ENCODE peak calls at places on chromosome 15, in seven cellular contexts. N is heart right ventricle, D is IMR-90, G is fibroblast of lung, Y is breast epithelium, K is dorsolateral prefrontal cortex, Z is lower lobe of right lung. H is an unnamed sample.

GRCh38 chr15:31047437-31047836 is 54.1 kb downstream of the TRPM1 start:
- DNase-seq in N (no peak), D (no peak), G (no peak), Y (no peak), K (no peak), Z (no peak), H (no peak)

GRCh38 chr15:52749250-52749649 is 40.9 kb downstream of the ONECUT1 start:
- DNase-seq in N (no peak), D (no peak), G (no peak), Y (no peak), K (no peak), Z (no peak), H (no peak)

GRCh38 chr15:44796508-44796907 is 60.2 kb downstream of the TRIM69 start:
- DNase-seq in N (no peak), D (no peak), G (no peak), Y (no peak), K (no peak), Z (no peak), H (no peak)

GRCh38 chr15:38563723-38564519 is 693 bp downstream of the RASGRP1 start:
- DNase-seq in N (peak; percentile 40), D (peak; percentile 35), G (peak; percentile 35), Y (peak; percentile 64), K (peak; percentile 87), Z (peak; percentile 83), H (no peak)

GRCh38 chr15:77179541-77179998 is 108.7 kb upstream of the TSPAN3 start:
- DNase-seq in N (no peak), D (no peak), G (no peak), Y (no peak), K (no peak), Z (no peak), H (no peak)

GRCh38 chr15:60118146-60118545 is 114.0 kb downstream of the FOXB1 start:
- DNase-seq in N (no peak), D (no peak), G (no peak), Y (no peak), K (no peak), Z (no peak), H (no peak)

GRCh38 chr15:39613271-39613670 is 32.4 kb downstream of the THBS1 start:
- DNase-seq in N (no peak), D (peak; percentile 25), G (no peak), Y (no peak), K (no peak), Z (no peak), H (peak; percentile 57)

GRCh38 chr15:92808611-92809063 is 91.5 kb upstream of the CHD2 start:
- DNase-seq in N (peak; percentile 44), D (peak; percentile 43), G (peak; percentile 54), Y (peak; percentile 75), K (peak; percentile 32), Z (peak; percentile 74), H (no peak)

GRCh38 chr15:58306591-58307312 is 125.0 kb upstream of the LIPC start:
- DNase-seq in N (no peak), D (no peak), G (peak; percentile 14), Y (no peak), K (no peak), Z (no peak), H (no peak)

GRCh38 chr15:61989698-61990097 is 70.5 kb downstream of the VPS13C start:
- DNase-seq in N (no peak), D (peak; percentile 5), G (no peak), Y (no peak), K (no peak), Z (no peak), H (no peak)

GRCh38 chr15:76335129-76335850 is 1.3 kb upstream of the ISL2 start:
- DNase-seq in N (no peak), D (no peak), G (peak; percentile 26), Y (no peak), K (no peak), Z (no peak), H (no peak)

GRCh38 chr15:65902373-65902772 is 33.1 kb downstream of the RAB11A start:
- DNase-seq in N (peak; percentile 34), D (peak; percentile 6), G (no peak), Y (no peak), K (no peak), Z (peak; percentile 78), H (peak; percentile 94)

GRCh38 chr15:48355377-48355776 is 24.1 kb downstream of the DUT start:
- DNase-seq in N (no peak), D (peak; percentile 45), G (peak; percentile 52), Y (no peak), K (no peak), Z (no peak), H (no peak)

GRCh38 chr15:60764408-60764963 is 285.5 kb upstream of the ICE2 start:
- DNase-seq in N (no peak), D (no peak), G (no peak), Y (no peak), K (no peak), Z (no peak), H (no peak)

GRCh38 chr15:39939487-39940452 is 5.9 kb downstream of the EIF2AK4 start:
- DNase-seq in N (no peak), D (no peak), G (no peak), Y (no peak), K (no peak), Z (no peak), H (no peak)

GRCh38 chr15:26736502-26737248 is 36.2 kb downstream of the GABRB3 start:
- DNase-seq in N (no peak), D (no peak), G (no peak), Y (no peak), K (no peak), Z (no peak), H (no peak)
- H3K27ac ChIP-seq in N (no peak overlapping the region), D (no peak overlapping the region), G (no peak overlapping the region), Y (no peak overlapping the region), K (no peak overlapping the region), Z (no peak overlapping the region), H (no peak overlapping the region)

DNA sequence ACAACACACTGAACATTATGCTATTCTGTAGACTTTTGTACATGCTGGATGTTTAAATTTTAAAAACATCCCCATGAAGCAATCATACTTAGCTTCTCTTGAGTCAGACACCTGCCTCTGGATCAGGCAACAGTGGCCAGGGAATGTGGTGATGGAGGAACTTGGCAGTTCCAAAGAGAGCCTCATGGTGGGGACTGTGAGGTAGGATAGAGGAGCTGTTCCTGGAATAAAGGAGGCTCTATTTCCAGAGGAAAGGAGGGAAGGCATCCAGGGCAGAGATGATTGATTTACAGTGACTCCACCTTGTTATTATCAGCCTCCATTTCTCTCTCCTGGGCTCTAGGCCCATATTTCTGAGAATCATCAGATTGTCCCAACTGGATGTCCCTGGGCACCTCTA is 35.0 kb upstream of the ABHD17C start:
- DNase-seq in N (no peak), D (peak; percentile 41), G (peak; percentile 22), Y (no peak), K (peak; percentile 36), Z (no peak), H (no peak)
- TF ChIP-seq CTCF in N (no peak), D (peak; percentile 40), G (peak; percentile 33), Y (no peak), K (peak; percentile 38), Z (peak; percentile 43), H (peak; percentile 66)

DNA sequence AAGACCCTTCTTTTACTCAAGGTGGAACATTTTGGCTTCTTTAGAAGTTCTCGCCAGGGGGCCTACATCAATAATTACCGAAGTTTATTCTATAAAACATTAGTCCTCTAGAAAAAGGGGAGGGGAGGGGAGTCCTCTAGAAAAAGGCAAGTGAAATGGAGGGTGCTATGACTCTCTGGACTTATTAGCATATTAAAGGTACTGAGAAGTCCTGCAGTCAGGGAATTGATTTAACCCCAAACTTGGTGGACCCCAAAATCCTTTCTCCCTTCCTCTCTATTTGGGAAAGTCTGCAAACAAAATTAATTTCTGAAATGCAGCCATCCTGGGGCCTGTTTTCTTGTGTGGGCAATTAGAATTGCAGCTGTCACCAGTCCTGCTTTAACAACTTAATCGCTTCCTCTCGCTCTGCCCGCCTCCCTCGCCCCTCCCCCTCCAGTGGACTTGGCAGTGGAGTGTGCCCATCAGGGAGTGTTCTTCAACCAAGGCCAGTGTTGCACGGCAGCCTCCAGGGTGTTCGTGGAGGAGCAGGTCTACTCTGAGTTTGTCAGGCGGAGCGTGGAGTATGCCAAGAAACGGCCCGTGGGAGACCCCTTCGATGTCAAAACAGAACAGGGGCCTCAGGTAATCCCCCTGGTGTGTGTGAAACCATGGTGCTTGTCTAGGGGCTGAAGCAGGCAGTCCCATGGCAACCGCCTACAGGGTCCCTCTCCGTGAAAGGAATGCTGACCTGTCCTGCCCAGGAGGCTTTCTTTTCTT is 18.8 kb upstream of the LRRK1 start:
- DNase-seq in N (no peak), D (no peak), G (no peak), Y (no peak), K (no peak), Z (no peak), H (no peak)
- H3K27ac ChIP-seq in N (peak overlapping the region; percentile 83), D (no peak overlapping the region), G (no peak overlapping the region), Y (peak overlapping the region; percentile 96), K (no peak overlapping the region), Z (no peak overlapping the region), H (no peak overlapping the region)

GRCh38 chr15:74373731-74374647 is 6.5 kb upstream of the CYP11A1 start:
- DNase-seq in N (peak; percentile 91), D (peak; percentile 72), G (peak; percentile 73), Y (peak; percentile 92), K (peak; percentile 93), Z (peak; percentile 95), H (peak; percentile 83)

GRCh38 chr15:74375303-74375693 is 7.9 kb upstream of the CYP11A1 start:
- DNase-seq in N (peak; percentile 80), D (peak; percentile 77), G (peak; percentile 81), Y (peak; percentile 77), K (peak; percentile 85), Z (peak; percentile 85), H (peak; percentile 76)

GRCh38 chr15:74373056-74373650 is 5.7 kb upstream of the CYP11A1 start:
- DNase-seq in N (no peak), D (no peak), G (no peak), Y (peak; percentile 14), K (no peak), Z (no peak), H (no peak)

GRCh38 chr15:74376226-74376625 is 8.8 kb upstream of the CYP11A1 start:
- DNase-seq in N (no peak), D (no peak), G (no peak), Y (peak; percentile 6), K (no peak), Z (no peak), H (no peak)

DNA sequence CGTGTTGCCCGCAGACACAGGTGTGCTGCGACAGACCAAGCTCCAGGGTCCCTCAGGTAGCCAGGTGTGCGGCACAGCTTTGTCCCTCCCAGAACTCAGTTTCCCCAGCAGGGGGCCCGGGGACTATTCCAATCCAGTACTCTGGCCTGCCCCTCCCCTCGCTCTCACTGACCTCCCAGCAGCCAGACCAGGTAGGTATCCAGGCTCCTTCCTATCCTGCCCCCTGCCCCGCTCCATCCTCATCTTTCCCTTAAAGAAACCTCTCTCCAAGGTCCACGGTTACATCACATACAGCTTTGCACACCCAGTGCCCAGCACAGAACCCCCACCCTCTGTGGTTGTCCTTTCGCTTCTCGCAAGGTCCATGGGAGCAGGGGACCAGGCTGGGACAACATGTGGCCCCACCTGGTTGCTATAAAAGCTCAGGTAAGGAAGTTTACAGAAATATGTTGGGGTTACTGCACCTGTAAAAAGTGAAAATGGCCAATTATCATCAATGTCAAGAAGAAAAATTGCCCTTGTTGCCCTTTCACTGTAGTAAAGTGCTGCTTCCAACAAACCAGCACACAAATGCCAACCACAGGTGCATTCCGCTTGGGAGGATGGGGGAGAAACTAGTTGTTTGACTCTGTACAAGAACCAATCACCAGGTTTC is 7.3 kb upstream of the CYP11A1 start:
- DNase-seq in N (no peak), D (no peak), G (no peak), Y (no peak), K (no peak), Z (no peak), H (no peak)
- TF ChIP-seq CTCF in N (no peak), D (no peak), G (no peak), Y (no peak), K (no peak), Z (no peak), H (peak; percentile 26)